ENCODE peak calls at places on chromosomes 6 and 20, in nine cellular contexts. One of them, this sample, is unnamed.

GRCh38 chr20:63454729-63455567 is 17.5 kb downstream of the KCNQ2 start:
- DNase-seq in HFF-Myc: no peak
- DNase-seq in HCT116: no peak
- DNase-seq in progenitor cell of endocrine pancreas: no peak
- DNase-seq in bronchial epithelial cell: no peak
- DNase-seq in A549: no peak
- DNase-seq in kidney epithelial cell: no peak
- DNase-seq in mucosa of descending colon: no peak
- DNase-seq in left ventricle myocardium inferior: no peak
- DNase-seq in this sample: no peak

GRCh38 chr6:153088796-153089195 is 42.3 kb downstream of the RGS17 start:
- DNase-seq in HFF-Myc: no peak
- DNase-seq in HCT116: no peak
- DNase-seq in progenitor cell of endocrine pancreas: no peak
- DNase-seq in bronchial epithelial cell: peak
- DNase-seq in A549: no peak
- DNase-seq in kidney epithelial cell: no peak
- DNase-seq in mucosa of descending colon: no peak
- DNase-seq in left ventricle myocardium inferior: no peak
- DNase-seq in this sample: no peak

GRCh38 chr20:51763965-51764602 is 4.1 kb downstream of the ATP9A start:
- DNase-seq in HFF-Myc: no peak
- DNase-seq in HCT116: no peak
- DNase-seq in progenitor cell of endocrine pancreas: no peak
- DNase-seq in bronchial epithelial cell: no peak
- DNase-seq in A549: no peak
- DNase-seq in kidney epithelial cell: no peak
- DNase-seq in mucosa of descending colon: no peak
- DNase-seq in left ventricle myocardium inferior: no peak
- DNase-seq in this sample: no peak

GRCh38 chr6:157099912-157100593 is 223.3 kb downstream of the TMEM242 start:
- DNase-seq in HFF-Myc: no peak
- DNase-seq in HCT116: no peak
- DNase-seq in progenitor cell of endocrine pancreas: no peak
- DNase-seq in bronchial epithelial cell: no peak
- DNase-seq in A549: no peak
- DNase-seq in kidney epithelial cell: no peak
- DNase-seq in mucosa of descending colon: no peak
- DNase-seq in left ventricle myocardium inferior: no peak
- DNase-seq in this sample: no peak

GRCh38 chr6:22828179-22829062 is 259.1 kb downstream of the HDGFL1 start:
- DNase-seq in HFF-Myc: peak
- DNase-seq in HCT116: peak
- DNase-seq in progenitor cell of endocrine pancreas: peak
- DNase-seq in bronchial epithelial cell: peak
- DNase-seq in A549: peak
- DNase-seq in kidney epithelial cell: peak
- DNase-seq in mucosa of descending colon: no peak
- DNase-seq in left ventricle myocardium inferior: no peak
- DNase-seq in this sample: peak

GRCh38 chr6:54074591-54075195 is 36.5 kb upstream of the MLIP start:
- DNase-seq in HFF-Myc: no peak
- DNase-seq in HCT116: no peak
- DNase-seq in progenitor cell of endocrine pancreas: no peak
- DNase-seq in bronchial epithelial cell: no peak
- DNase-seq in A549: no peak
- DNase-seq in kidney epithelial cell: no peak
- DNase-seq in mucosa of descending colon: no peak
- DNase-seq in left ventricle myocardium inferior: peak
- DNase-seq in this sample: no peak

GRCh38 chr6:52697903-52698302 is 27.0 kb downstream of the TMEM14A start:
- DNase-seq in HFF-Myc: no peak
- DNase-seq in HCT116: no peak
- DNase-seq in progenitor cell of endocrine pancreas: no peak
- DNase-seq in bronchial epithelial cell: peak
- DNase-seq in A549: no peak
- DNase-seq in kidney epithelial cell: no peak
- DNase-seq in mucosa of descending colon: no peak
- DNase-seq in left ventricle myocardium inferior: no peak
- DNase-seq in this sample: no peak

GRCh38 chr6:147087641-147088040 is 116.6 kb upstream of the STXBP5 start:
- DNase-seq in HFF-Myc: no peak
- DNase-seq in HCT116: no peak
- DNase-seq in progenitor cell of endocrine pancreas: no peak
- DNase-seq in bronchial epithelial cell: no peak
- DNase-seq in A549: no peak
- DNase-seq in kidney epithelial cell: no peak
- DNase-seq in mucosa of descending colon: no peak
- DNase-seq in left ventricle myocardium inferior: no peak
- DNase-seq in this sample: no peak

GRCh38 chr6:90000864-90001731 is 106.8 kb downstream of the GJA10 start:
- DNase-seq in HFF-Myc: no peak
- DNase-seq in HCT116: no peak
- DNase-seq in progenitor cell of endocrine pancreas: no peak
- DNase-seq in bronchial epithelial cell: peak
- DNase-seq in A549: no peak
- DNase-seq in kidney epithelial cell: no peak
- DNase-seq in mucosa of descending colon: no peak
- DNase-seq in left ventricle myocardium inferior: no peak
- DNase-seq in this sample: no peak

GRCh38 chr20:62733891-62734290 is 25.3 kb downstream of the NTSR1 start:
- DNase-seq in HFF-Myc: no peak
- DNase-seq in HCT116: no peak
- DNase-seq in progenitor cell of endocrine pancreas: no peak
- DNase-seq in bronchial epithelial cell: no peak
- DNase-seq in A549: no peak
- DNase-seq in kidney epithelial cell: no peak
- DNase-seq in mucosa of descending colon: no peak
- DNase-seq in left ventricle myocardium inferior: peak
- DNase-seq in this sample: no peak

GRCh38 chr6:2943564-2943955 is 27.8 kb downstream of the SERPINB6 start:
- DNase-seq in HFF-Myc: no peak
- DNase-seq in HCT116: no peak
- DNase-seq in progenitor cell of endocrine pancreas: no peak
- DNase-seq in bronchial epithelial cell: no peak
- DNase-seq in A549: no peak
- DNase-seq in kidney epithelial cell: no peak
- DNase-seq in mucosa of descending colon: no peak
- DNase-seq in left ventricle myocardium inferior: no peak
- DNase-seq in this sample: no peak

GRCh38 chr6:108074057-108074358 is 533 bp downstream of the OSTM1 start:
- DNase-seq in HFF-Myc: no peak
- DNase-seq in HCT116: no peak
- DNase-seq in progenitor cell of endocrine pancreas: no peak
- DNase-seq in bronchial epithelial cell: peak
- DNase-seq in A549: no peak
- DNase-seq in kidney epithelial cell: no peak
- DNase-seq in mucosa of descending colon: no peak
- DNase-seq in left ventricle myocardium inferior: no peak
- DNase-seq in this sample: no peak

GRCh38 chr20:9995514-9996272 is 39.1 kb upstream of the ANKEF1 start:
- DNase-seq in HFF-Myc: no peak
- DNase-seq in HCT116: no peak
- DNase-seq in progenitor cell of endocrine pancreas: no peak
- DNase-seq in bronchial epithelial cell: no peak
- DNase-seq in A549: no peak
- DNase-seq in kidney epithelial cell: no peak
- DNase-seq in mucosa of descending colon: no peak
- DNase-seq in left ventricle myocardium inferior: no peak
- DNase-seq in this sample: no peak

GRCh38 chr6:104525677-104526322 is 333.9 kb downstream of the HACE1 start:
- DNase-seq in HFF-Myc: peak
- DNase-seq in HCT116: peak
- DNase-seq in progenitor cell of endocrine pancreas: peak
- DNase-seq in bronchial epithelial cell: peak
- DNase-seq in A549: peak
- DNase-seq in kidney epithelial cell: peak
- DNase-seq in mucosa of descending colon: peak
- DNase-seq in left ventricle myocardium inferior: peak
- DNase-seq in this sample: peak
- TF ChIP-seq CTCF in HFF-Myc: peak
- TF ChIP-seq CTCF in HCT116: peak
- TF ChIP-seq CTCF in progenitor cell of endocrine pancreas: peak
- TF ChIP-seq CTCF in bronchial epithelial cell: peak
- TF ChIP-seq CTCF in A549: peak
- TF ChIP-seq CTCF in kidney epithelial cell: peak
- TF ChIP-seq CTCF in mucosa of descending colon: peak
- TF ChIP-seq CTCF in left ventricle myocardium inferior: peak
- TF ChIP-seq CTCF in this sample: peak

GRCh38 chr20:37898301-37899104 is 4.4 kb upstream of the VSTM2L start:
- DNase-seq in HFF-Myc: no peak
- DNase-seq in HCT116: no peak
- DNase-seq in progenitor cell of endocrine pancreas: no peak
- DNase-seq in bronchial epithelial cell: peak
- DNase-seq in A549: no peak
- DNase-seq in kidney epithelial cell: no peak
- DNase-seq in mucosa of descending colon: no peak
- DNase-seq in left ventricle myocardium inferior: no peak
- DNase-seq in this sample: no peak

GRCh38 chr20:37894454-37894853 is 8.5 kb upstream of the VSTM2L start:
- DNase-seq in HFF-Myc: no peak
- DNase-seq in HCT116: no peak
- DNase-seq in progenitor cell of endocrine pancreas: no peak
- DNase-seq in bronchial epithelial cell: no peak
- DNase-seq in A549: no peak
- DNase-seq in kidney epithelial cell: no peak
- DNase-seq in mucosa of descending colon: no peak
- DNase-seq in left ventricle myocardium inferior: no peak
- DNase-seq in this sample: no peak

GRCh38 chr20:37899105-37900045 is 3.6 kb upstream of the VSTM2L start:
- DNase-seq in HFF-Myc: no peak
- DNase-seq in HCT116: no peak
- DNase-seq in progenitor cell of endocrine pancreas: no peak
- DNase-seq in bronchial epithelial cell: peak
- DNase-seq in A549: no peak
- DNase-seq in kidney epithelial cell: no peak
- DNase-seq in mucosa of descending colon: no peak
- DNase-seq in left ventricle myocardium inferior: no peak
- DNase-seq in this sample: no peak

GRCh38 chr20:37893566-37894241 is 9.2 kb upstream of the VSTM2L start:
- DNase-seq in HFF-Myc: no peak
- DNase-seq in HCT116: no peak
- DNase-seq in progenitor cell of endocrine pancreas: no peak
- DNase-seq in bronchial epithelial cell: no peak
- DNase-seq in A549: no peak
- DNase-seq in kidney epithelial cell: no peak
- DNase-seq in mucosa of descending colon: no peak
- DNase-seq in left ventricle myocardium inferior: no peak
- DNase-seq in this sample: no peak

GRCh38 chr20:37897008-37897548 is 5.8 kb upstream of the VSTM2L start:
- DNase-seq in HFF-Myc: no peak
- DNase-seq in HCT116: no peak
- DNase-seq in progenitor cell of endocrine pancreas: no peak
- DNase-seq in bronchial epithelial cell: no peak
- DNase-seq in A549: no peak
- DNase-seq in kidney epithelial cell: no peak
- DNase-seq in mucosa of descending colon: no peak
- DNase-seq in left ventricle myocardium inferior: peak
- DNase-seq in this sample: peak
- TF ChIP-seq CTCF in HFF-Myc: peak
- TF ChIP-seq CTCF in HCT116: peak
- TF ChIP-seq CTCF in progenitor cell of endocrine pancreas: peak
- TF ChIP-seq CTCF in bronchial epithelial cell: peak
- TF ChIP-seq CTCF in A549: no peak
- TF ChIP-seq CTCF in kidney epithelial cell: peak
- TF ChIP-seq CTCF in mucosa of descending colon: no peak
- TF ChIP-seq CTCF in left ventricle myocardium inferior: peak
- TF ChIP-seq CTCF in this sample: peak

GRCh38 chr6:35552285-35552917 is 39.7 kb upstream of the TULP1 start:
- DNase-seq in HFF-Myc: peak
- DNase-seq in HCT116: peak
- DNase-seq in progenitor cell of endocrine pancreas: no peak
- DNase-seq in bronchial epithelial cell: peak
- DNase-seq in A549: peak
- DNase-seq in kidney epithelial cell: no peak
- DNase-seq in mucosa of descending colon: no peak
- DNase-seq in left ventricle myocardium inferior: no peak
- DNase-seq in this sample: no peak
- TF ChIP-seq CTCF in HFF-Myc: peak
- TF ChIP-seq CTCF in HCT116: peak
- TF ChIP-seq CTCF in progenitor cell of endocrine pancreas: peak
- TF ChIP-seq CTCF in bronchial epithelial cell: peak
- TF ChIP-seq CTCF in A549: peak
- TF ChIP-seq CTCF in kidney epithelial cell: peak
- TF ChIP-seq CTCF in mucosa of descending colon: peak
- TF ChIP-seq CTCF in left ventricle myocardium inferior: peak
- TF ChIP-seq CTCF in this sample: peak

GRCh38 chr20:39289316-39289715 is 327.2 kb downstream of the DHX35 start:
- DNase-seq in HFF-Myc: no peak
- DNase-seq in HCT116: no peak
- DNase-seq in progenitor cell of endocrine pancreas: no peak
- DNase-seq in bronchial epithelial cell: no peak
- DNase-seq in A549: no peak
- DNase-seq in kidney epithelial cell: no peak
- DNase-seq in mucosa of descending colon: no peak
- DNase-seq in left ventricle myocardium inferior: no peak
- DNase-seq in this sample: no peak

GRCh38 chr20:39282619-39283092 is 320.5 kb downstream of the DHX35 start:
- DNase-seq in HFF-Myc: no peak
- DNase-seq in HCT116: no peak
- DNase-seq in progenitor cell of endocrine pancreas: no peak
- DNase-seq in bronchial epithelial cell: no peak
- DNase-seq in A549: no peak
- DNase-seq in kidney epithelial cell: no peak
- DNase-seq in mucosa of descending colon: no peak
- DNase-seq in left ventricle myocardium inferior: no peak
- DNase-seq in this sample: no peak

GRCh38 chr20:39280875-39281274 is 318.7 kb downstream of the DHX35 start:
- DNase-seq in HFF-Myc: no peak
- DNase-seq in HCT116: no peak
- DNase-seq in progenitor cell of endocrine pancreas: no peak
- DNase-seq in bronchial epithelial cell: no peak
- DNase-seq in A549: no peak
- DNase-seq in kidney epithelial cell: no peak
- DNase-seq in mucosa of descending colon: no peak
- DNase-seq in left ventricle myocardium inferior: no peak
- DNase-seq in this sample: no peak

DNA sequence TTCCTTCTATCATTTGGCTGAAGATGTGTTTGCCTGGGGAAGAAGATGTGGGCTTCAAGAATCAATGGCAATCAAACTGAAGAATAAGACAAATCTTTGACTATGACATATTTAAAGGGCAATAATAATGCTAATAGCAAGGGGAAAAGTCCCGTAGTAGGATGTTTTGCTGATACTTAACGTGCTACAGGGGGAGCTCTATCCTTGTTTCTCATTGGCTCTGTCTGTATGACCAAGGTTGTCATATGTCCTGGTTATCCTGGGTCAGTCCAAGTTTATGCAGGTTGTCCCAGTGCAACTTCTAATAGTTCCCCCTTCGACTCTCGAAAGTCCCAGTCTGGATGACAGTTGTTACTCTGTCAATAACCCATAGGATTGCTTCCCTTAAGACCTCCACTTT is 321.3 kb downstream of the DHX35 start:
- DNase-seq in HFF-Myc: no peak
- DNase-seq in HCT116: no peak
- DNase-seq in progenitor cell of endocrine pancreas: no peak
- DNase-seq in bronchial epithelial cell: no peak
- DNase-seq in A549: no peak
- DNase-seq in kidney epithelial cell: no peak
- DNase-seq in mucosa of descending colon: no peak
- DNase-seq in left ventricle myocardium inferior: no peak
- DNase-seq in this sample: no peak
- TF ChIP-seq CTCF in HFF-Myc: no peak
- TF ChIP-seq CTCF in HCT116: no peak
- TF ChIP-seq CTCF in progenitor cell of endocrine pancreas: no peak
- TF ChIP-seq CTCF in bronchial epithelial cell: no peak
- TF ChIP-seq CTCF in A549: no peak
- TF ChIP-seq CTCF in kidney epithelial cell: no peak
- TF ChIP-seq CTCF in mucosa of descending colon: no peak
- TF ChIP-seq CTCF in left ventricle myocardium inferior: no peak
- TF ChIP-seq CTCF in this sample: peak

This sample was measured in astrocyte of the cerebellum.